ENCODE peak calls at places on chromosome 2, in nine cellular contexts. D, C, V, J, R, U, Y, L and K are unnamed samples.

GRCh38 chr2:72515696-72516095 is 310.1 kb downstream of the EXOC6B start:
- DNase-seq in R (no peak), D (no peak), C (no peak), U (no peak), J (no peak), V (no peak), L (no peak), Y (no peak), K (no peak)

GRCh38 chr2:26616864-26617135 is 24.4 kb downstream of the CIB4 start:
- DNase-seq in U (no peak), C (no peak), V (no peak), R (no peak), J (no peak), D (no peak), Y (no peak), L (no peak), K (no peak)

GRCh38 chr2:119283873-119284331 is 60.3 kb downstream of the STEAP3 start:
- DNase-seq in R (no peak), V (no peak), Y (no peak), D (peak; percentile 79), L (no peak), J (no peak), C (no peak), U (no peak), K (no peak)

GRCh38 chr2:113167115-113167932 is 6.4 kb upstream of the PSD4 start:
- DNase-seq in L (peak; percentile 76), D (peak; percentile 92), C (no peak), U (no peak), J (no peak), R (no peak), Y (no peak), V (no peak), K (no peak)

GRCh38 chr2:19538411-19538963 is 180.1 kb upstream of the OSR1 start:
- DNase-seq in C (peak; percentile 59), D (peak; percentile 34), J (no peak), R (no peak), Y (no peak), U (no peak), V (no peak), L (peak; percentile 75), K (no peak)

GRCh38 chr2:223925106-223925505 is 20.0 kb downstream of the WDFY1 start:
- DNase-seq in R (no peak), V (no peak), L (no peak), Y (no peak), J (no peak), D (no peak), C (no peak), U (no peak), K (no peak)

GRCh38 chr2:96923810-96924774 is 54.2 kb upstream of the SEMA4C start:
- DNase-seq in D (no peak), L (no peak), V (no peak), U (no peak), Y (no peak), R (no peak), J (no peak), C (no peak), K (no peak)

GRCh38 chr2:206480620-206481019 is 37.3 kb downstream of the ADAM23 start:
- DNase-seq in C (no peak), R (no peak), U (no peak), J (no peak), Y (no peak), L (no peak), D (no peak), V (no peak), K (no peak)

GRCh38 chr2:14866953-14867352 is 234.4 kb downstream of the LRATD1 start:
- DNase-seq in D (no peak), R (no peak), C (no peak), V (no peak), U (no peak), J (no peak), Y (no peak), L (no peak), K (no peak)

GRCh38 chr2:207394812-207395534 is 134.8 kb upstream of the CREB1 start:
- DNase-seq in Y (no peak), R (no peak), J (no peak), L (peak; percentile 27), V (no peak), U (no peak), D (peak; percentile 52), C (peak; percentile 81), K (no peak)

GRCh38 chr2:177024760-177025159 is 187.8 kb upstream of the HNRNPA3 start:
- DNase-seq in L (no peak), D (no peak), C (no peak), V (no peak), R (no peak), U (no peak), J (no peak), Y (no peak), K (no peak)

GRCh38 chr2:143553261-143553660 is 424.0 kb downstream of the ARHGAP15 start:
- DNase-seq in D (no peak), J (no peak), V (no peak), U (no peak), L (no peak), Y (no peak), R (no peak), C (no peak), K (no peak)

GRCh38 chr2:11657195-11657594 is 12.8 kb downstream of the NTSR2 start:
- DNase-seq in V (no peak), J (no peak), L (no peak), R (no peak), C (no peak), D (no peak), Y (no peak), U (no peak), K (no peak)

GRCh38 chr2:199660167-199660566 is 190.8 kb downstream of the FTCDNL1 start:
- DNase-seq in C (no peak), R (no peak), V (no peak), J (no peak), Y (no peak), D (no peak), U (no peak), L (no peak), K (no peak)

GRCh38 chr2:186572705-186573104 is 17.2 kb upstream of the ITGAV start:
- DNase-seq in L (no peak), U (no peak), J (no peak), D (no peak), R (no peak), V (no peak), C (no peak), Y (no peak), K (no peak)

GRCh38 chr2:183995632-183996031 is 602.7 kb upstream of the ZNF804A start:
- DNase-seq in Y (no peak), C (no peak), R (no peak), U (no peak), L (no peak), J (no peak), V (no peak), D (no peak), K (no peak)

GRCh38 chr2:24919977-24920812 is at the start of gene ADCY3:
- DNase-seq in Y (peak; percentile 94), D (no peak), L (peak; percentile 80), C (no peak), J (peak; percentile 40), U (peak; percentile 48), V (peak; percentile 33), R (peak; percentile 78), K (peak; percentile 64)

GRCh38 chr2:13255485-13255884 is 538.7 kb downstream of the TRIB2 start:
- DNase-seq in R (no peak), C (no peak), L (no peak), U (no peak), J (no peak), Y (no peak), D (no peak), V (no peak), K (no peak)

GRCh38 chr2:2000018-2000733 is 255.9 kb upstream of the PXDN start:
- DNase-seq in L (no peak), V (no peak), Y (no peak), U (no peak), D (no peak), J (no peak), R (no peak), C (no peak), K (no peak)

GRCh38 chr2:16324544-16324937 is 341.1 kb downstream of the CYRIA start:
- DNase-seq in Y (no peak), L (no peak), V (no peak), J (no peak), R (no peak), U (no peak), C (no peak), D (no peak), K (no peak)
- TF ChIP-seq CTCF in Y (no peak), L (no peak), V (no peak), J (no peak), R (no peak), U (no peak), C (no peak), D (no peak), K (no peak)

GRCh38 chr2:173802518-173802917 is 162.7 kb downstream of the SP3 start:
- DNase-seq in R (no peak), U (no peak), D (no peak), V (no peak), J (no peak), C (no peak), Y (no peak), L (no peak), K (no peak)
- TF ChIP-seq CTCF in R (peak; percentile 18), U (no peak), D (no peak), V (peak; percentile 30), J (peak; percentile 39), C (peak; percentile 3), Y (no peak), L (no peak), K (no peak)

GRCh38 chr2:159106105-159106504 is 137.7 kb downstream of the TANC1 start:
- DNase-seq in L (no peak), D (no peak), U (no peak), R (no peak), V (no peak), C (no peak), Y (no peak), J (no peak), K (no peak)
- TF ChIP-seq CTCF in L (no peak), D (no peak), U (no peak), R (no peak), V (no peak), C (no peak), Y (no peak), J (no peak), K (peak; percentile 13)

DNA sequence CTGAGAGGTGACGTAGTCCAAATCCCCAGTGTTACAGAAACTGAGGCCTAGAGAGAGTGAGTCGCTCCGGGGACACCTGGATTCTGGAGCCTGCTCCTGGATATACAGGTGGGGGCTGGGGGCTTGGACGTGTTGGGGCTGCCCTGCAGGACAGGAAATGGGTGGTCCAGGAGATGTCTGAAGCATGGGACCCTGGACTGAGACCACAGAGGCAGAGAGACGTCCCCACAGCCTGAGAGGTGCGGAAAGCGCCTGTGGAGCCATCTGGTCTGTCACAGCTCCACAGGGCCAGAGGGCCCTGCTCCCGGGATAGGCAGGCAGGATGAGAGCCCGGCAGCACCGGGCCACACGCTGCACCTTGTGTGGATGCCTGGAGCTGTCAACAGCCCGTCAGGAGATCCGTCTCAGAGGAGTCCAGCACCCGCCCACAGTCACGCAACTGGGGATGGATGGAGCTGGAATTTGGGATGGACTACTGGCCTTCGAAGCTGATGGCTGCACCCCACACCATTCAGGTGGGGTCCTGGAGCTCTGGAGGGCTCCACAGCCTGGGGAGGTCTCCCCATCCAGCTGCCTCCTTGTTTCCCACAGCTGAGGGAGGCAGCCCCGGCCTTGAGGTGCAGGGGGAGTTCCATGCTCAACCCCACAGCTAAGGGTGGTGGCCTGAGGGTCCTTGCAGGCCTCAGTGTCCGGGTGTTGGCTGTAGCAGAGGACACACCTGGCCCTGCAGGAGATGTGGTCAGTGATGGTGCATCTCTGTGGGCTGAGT is 303.0 kb downstream of the NDUFA10 start:
- DNase-seq in V (no peak), Y (no peak), D (peak; percentile 7), U (no peak), J (no peak), L (no peak), C (no peak), R (no peak), K (no peak)
- TF ChIP-seq CTCF in V (no peak), Y (no peak), D (no peak), U (no peak), J (no peak), L (no peak), C (no peak), R (no peak), K (no peak)